ENCODE peak calls at places on chromosomes 16 and 17, in nine cellular contexts. Z is body of pancreas, R is ovary, N is adrenal gland, H is stomach, P is uterus, S is H1, V is IMR-90, X is lower leg skin. F is an unnamed sample.

GRCh38 chr17:44689492-44690217 is at the start of gene CCDC43:
- DNase-seq in Z (peak), R (peak), N (peak), H (peak), P (peak), S (peak), V (peak), X (peak), F (peak)

GRCh38 chr16:56424791-56425438 is 430 bp downstream of the AMFR start:
- DNase-seq in Z (peak), R (peak), N (peak), H (no peak), P (peak), S (peak), V (no peak), X (peak), F (peak)

GRCh38 chr16:3642397-3643094 is 11.9 kb upstream of the DNASE1 start:
- DNase-seq in Z (no peak), R (no peak), N (peak), H (peak), P (no peak), S (peak), V (no peak), X (peak), F (peak)

GRCh38 chr17:29039764-29040598 is 3.0 kb upstream of the PIPOX start:
- DNase-seq in Z (no peak), R (no peak), N (no peak), H (no peak), P (no peak), S (no peak), V (peak), X (no peak), F (no peak)

GRCh38 chr16:20676268-20676828 is 21.1 kb downstream of the ACSM1 start:
- DNase-seq in Z (peak), R (peak), N (peak), H (peak), P (peak), S (no peak), V (no peak), X (no peak), F (no peak)

GRCh38 chr17:21399476-21400203 is 23.5 kb downstream of the KCNJ12 start:
- DNase-seq in Z (no peak), R (no peak), N (no peak), H (no peak), P (no peak), S (no peak), V (no peak), X (no peak), F (no peak)

GRCh38 chr17:42312285-42313130 is 24.2 kb downstream of the STAT5A start:
- DNase-seq in Z (peak), R (peak), N (peak), H (peak), P (peak), S (peak), V (peak), X (peak), F (peak)

GRCh38 chr16:10611825-10612342 is 31.5 kb upstream of the EMP2 start:
- DNase-seq in Z (no peak), R (no peak), N (no peak), H (no peak), P (no peak), S (no peak), V (no peak), X (no peak), F (no peak)

GRCh38 chr17:65584604-65585521 is 23.4 kb upstream of the AXIN2 start:
- DNase-seq in Z (peak), R (no peak), N (peak), H (no peak), P (no peak), S (no peak), V (no peak), X (no peak), F (no peak)

GRCh38 chr16:48963901-48964615 is 317.6 kb downstream of the CBLN1 start:
- DNase-seq in Z (no peak), R (no peak), N (no peak), H (no peak), P (no peak), S (no peak), V (peak), X (peak), F (no peak)

GRCh38 chr16:81204794-81205680 is 33.5 kb upstream of the BCO1 start:
- DNase-seq in Z (peak), R (peak), N (no peak), H (peak), P (peak), S (peak), V (peak), X (no peak), F (peak)

GRCh38 chr17:11880714-11881113 is 116.6 kb downstream of the ZNF18 start:
- DNase-seq in Z (no peak), R (no peak), N (no peak), H (no peak), P (no peak), S (no peak), V (no peak), X (no peak), F (peak)

GRCh38 chr16:74999208-74999682 is 421 bp downstream of the ZNRF1 start:
- DNase-seq in Z (peak), R (peak), N (peak), H (no peak), P (no peak), S (no peak), V (no peak), X (peak), F (peak)

GRCh38 chr17:42387663-42388380 is 420 bp downstream of the STAT3 start:
- DNase-seq in Z (peak), R (peak), N (peak), H (peak), P (peak), S (peak), V (no peak), X (peak), F (peak)

GRCh38 chr16:5951486-5951885 is 853.9 kb upstream of the EEF2KMT start:
- DNase-seq in Z (no peak), R (no peak), N (no peak), H (no peak), P (no peak), S (no peak), V (no peak), X (no peak), F (no peak)

GRCh38 chr17:46783031-46783593 is 35.4 kb downstream of the WNT3 start:
- DNase-seq in Z (peak), R (no peak), N (no peak), H (peak), P (no peak), S (no peak), V (no peak), X (no peak), F (peak)

GRCh38 chr16:89197633-89198416 is 2.5 kb downstream of the SLC22A31 start:
- DNase-seq in Z (no peak), R (no peak), N (no peak), H (peak), P (no peak), S (no peak), V (no peak), X (no peak), F (no peak)

GRCh38 chr17:47159315-47159714 is 29.8 kb downstream of the CDC27 start:
- DNase-seq in Z (no peak), R (no peak), N (no peak), H (no peak), P (no peak), S (no peak), V (no peak), X (no peak), F (no peak)

GRCh38 chr17:56676807-56677206 is 83.3 kb downstream of the NOG start:
- DNase-seq in Z (no peak), R (no peak), N (no peak), H (no peak), P (no peak), S (no peak), V (no peak), X (no peak), F (no peak)

GRCh38 chr17:38330941-38331411 is 12.8 kb downstream of the GPR179 start:
- DNase-seq in Z (no peak), R (no peak), N (no peak), H (peak), P (no peak), S (no peak), V (no peak), X (no peak), F (no peak)

GRCh38 chr17:29867643-29868181 is 62.3 kb downstream of the SSH2 start:
- DNase-seq in Z (no peak), R (no peak), N (no peak), H (no peak), P (no peak), S (no peak), V (no peak), X (no peak), F (peak)

GRCh38 chr17:83064021-83064731 is 15.2 kb upstream of the METRNL start:
- DNase-seq in Z (no peak), R (peak), N (peak), H (peak), P (peak), S (no peak), V (no peak), X (peak), F (no peak)

GRCh38 chr17:79188048-79188447 is 113.4 kb downstream of the ENGASE start:
- DNase-seq in Z (peak), R (no peak), N (no peak), H (no peak), P (no peak), S (peak), V (no peak), X (no peak), F (no peak)

GRCh38 chr16:66616592-66616991 is 12.1 kb downstream of the CMTM3 start:
- DNase-seq in Z (no peak), R (no peak), N (no peak), H (no peak), P (no peak), S (no peak), V (peak), X (no peak), F (no peak)

GRCh38 chr16:63689068-63689467 is 1432.8 kb downstream of the CDH11 start:
- DNase-seq in Z (no peak), R (no peak), N (no peak), H (no peak), P (no peak), S (no peak), V (no peak), X (no peak), F (no peak)

GRCh38 chr17:16353702-16354174 is 469 bp upstream of the CENPV start:
- DNase-seq in Z (no peak), R (no peak), N (no peak), H (no peak), P (no peak), S (no peak), V (no peak), X (no peak), F (no peak)

GRCh38 chr16:64468515-64469090 is 653.3 kb downstream of the CDH11 start:
- DNase-seq in Z (no peak), R (no peak), N (no peak), H (no peak), P (no peak), S (no peak), V (no peak), X (no peak), F (no peak)

GRCh38 chr17:48131216-48131824 is 23.8 kb downstream of the SNX11 start:
- DNase-seq in Z (peak), R (peak), N (peak), H (peak), P (peak), S (peak), V (peak), X (peak), F (peak)

GRCh38 chr17:27743288-27743885 is 56.9 kb downstream of the NOS2 start:
- DNase-seq in Z (no peak), R (no peak), N (no peak), H (no peak), P (no peak), S (peak), V (no peak), X (peak), F (no peak)

DNA sequence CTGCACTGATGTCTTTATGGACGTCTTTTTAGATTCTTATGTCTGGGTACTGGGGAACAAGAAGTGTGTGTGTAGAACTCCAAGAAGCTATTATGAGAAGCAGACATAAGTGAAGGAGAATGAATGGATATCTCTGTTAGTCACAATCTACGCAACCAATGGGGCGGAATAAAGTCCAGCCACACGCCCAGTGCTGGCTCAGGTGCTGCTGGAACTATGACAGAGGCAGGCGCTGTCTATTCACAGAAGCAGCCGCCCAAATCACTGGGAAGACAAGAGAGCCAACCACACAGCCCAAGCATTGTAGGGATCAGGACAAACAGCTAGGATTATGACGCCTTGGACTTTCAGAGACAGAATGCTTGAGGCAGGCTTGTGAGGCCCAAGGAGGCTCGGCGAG is 43.9 kb upstream of the ICAM2 start:
- DNase-seq in Z (peak), R (no peak), N (peak), H (peak), P (no peak), S (no peak), V (no peak), X (no peak), F (no peak)
- TF ChIP-seq POLR2A in Z (no peak), R (no peak), N (no peak), H (no peak), P (no peak), S (no peak), V (no peak), X (no peak), F (no peak)

GRCh38 chr16:67936124-67936875 is at the start of gene PSMB10:
- DNase-seq in Z (peak), R (no peak), N (peak), H (peak), P (peak), S (peak), V (peak), X (peak), F (peak)
- TF ChIP-seq POLR2A in Z (peak), R (peak), N (no peak), H (peak), P (peak), S (peak), V (peak), X (no peak), F (peak)

GRCh38 chr17:8856869-8857575 is 10.5 kb downstream of the PIK3R6 start:
- DNase-seq in Z (no peak), R (no peak), N (no peak), H (no peak), P (no peak), S (no peak), V (no peak), X (peak), F (no peak)
- TF ChIP-seq POLR2A in Z (no peak), R (no peak), N (no peak), H (no peak), P (no peak), S (no peak), V (no peak), X (no peak), F (no peak)

DNA sequence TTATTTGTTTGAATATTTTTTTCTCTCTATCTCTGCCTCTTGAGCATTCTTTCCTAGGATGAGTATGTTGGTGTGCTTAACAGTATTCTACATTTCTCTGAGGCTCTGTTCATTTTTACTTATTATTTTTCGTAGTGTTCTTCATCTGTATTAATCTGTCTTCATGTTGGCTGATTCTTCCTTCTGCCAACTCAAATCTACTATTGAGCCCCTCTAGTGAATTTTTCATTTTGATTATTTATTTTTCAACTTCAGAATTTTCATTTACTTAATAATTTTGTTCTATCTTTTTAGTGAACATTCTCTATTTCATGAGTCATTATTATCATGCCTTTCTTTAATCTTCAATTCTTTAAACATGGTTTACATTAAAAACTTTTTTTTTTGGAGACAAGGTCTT is 3.2 kb upstream of the ST6GALNAC1 start:
- DNase-seq in Z (no peak), R (no peak), N (no peak), H (no peak), P (no peak), S (no peak), V (no peak), X (no peak), F (no peak)
- TF ChIP-seq POLR2A in Z (no peak), R (no peak), N (no peak), H (no peak), P (no peak), S (no peak), V (no peak), X (no peak), F (no peak)

GRCh38 chr17:75456417-75457046 is at the start of gene TMEM94:
- DNase-seq in Z (peak), R (peak), N (peak), H (peak), P (peak), S (peak), V (peak), X (peak), F (peak)

GRCh38 chr17:75459590-75460267 is 3.3 kb downstream of the TMEM94 start:
- DNase-seq in Z (no peak), R (no peak), N (no peak), H (peak), P (no peak), S (no peak), V (no peak), X (no peak), F (no peak)

GRCh38 chr17:75455896-75456416 is 479 bp upstream of the TMEM94 start:
- DNase-seq in Z (no peak), R (no peak), N (no peak), H (peak), P (no peak), S (no peak), V (no peak), X (no peak), F (no peak)

GRCh38 chr17:75459246-75459589 is 2.8 kb downstream of the TMEM94 start:
- DNase-seq in Z (no peak), R (no peak), N (no peak), H (no peak), P (no peak), S (no peak), V (no peak), X (no peak), F (no peak)

GRCh38 chr17:75457047-75457654 is 716 bp downstream of the TMEM94 start:
- DNase-seq in Z (peak), R (peak), N (peak), H (peak), P (peak), S (peak), V (peak), X (no peak), F (peak)
- TF ChIP-seq POLR2A in Z (no peak), R (no peak), N (no peak), H (no peak), P (no peak), S (no peak), V (no peak), X (no peak), F (no peak)

DNA sequence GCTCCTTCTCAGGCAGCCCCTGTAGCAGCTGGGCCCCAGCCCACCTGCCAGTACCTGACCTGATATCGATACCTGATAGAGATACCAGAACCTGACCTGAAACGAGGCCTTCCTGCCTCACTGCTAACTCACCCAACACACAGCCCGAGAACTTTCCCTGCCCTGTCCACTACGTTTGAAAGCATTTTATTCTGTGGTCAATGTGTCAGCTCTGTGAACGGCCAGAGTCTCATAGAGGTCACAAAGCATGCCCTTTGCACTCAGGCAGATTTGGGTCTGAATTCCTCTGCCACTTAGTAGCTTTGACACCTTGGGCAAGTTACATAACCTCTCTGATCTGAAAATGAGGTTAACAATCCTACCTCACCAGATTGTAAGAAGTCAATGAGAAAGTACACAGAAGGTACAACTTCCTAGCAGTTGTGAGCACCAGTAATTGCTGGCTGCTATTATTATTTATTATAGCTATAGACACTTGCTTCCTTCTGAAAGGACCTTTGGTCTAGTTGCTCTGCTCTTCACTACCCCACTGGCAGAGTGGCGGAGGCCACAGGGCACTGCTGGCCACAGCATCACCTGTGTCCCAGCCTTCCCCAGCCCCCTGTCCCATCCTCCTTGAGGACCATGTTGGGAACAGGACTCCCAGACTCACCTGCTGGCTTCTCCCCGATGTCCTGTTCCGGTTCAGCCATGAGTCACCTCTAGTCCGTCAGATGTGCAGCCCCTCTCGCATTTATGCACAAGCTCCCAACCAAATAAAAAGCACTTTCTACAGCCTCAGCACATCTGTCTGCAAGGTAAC is 895 bp downstream of the ANKRD40CL start:
- DNase-seq in Z (no peak), R (no peak), N (no peak), H (no peak), P (no peak), S (peak), V (no peak), X (peak), F (no peak)
- TF ChIP-seq POLR2A in Z (no peak), R (no peak), N (no peak), H (no peak), P (no peak), S (no peak), V (no peak), X (no peak), F (no peak)

GRCh38 chr17:68511254-68511670 is 968 bp upstream of the PRKAR1A start:
- DNase-seq in Z (no peak), R (no peak), N (no peak), H (no peak), P (peak), S (no peak), V (no peak), X (no peak), F (no peak)

GRCh38 chr17:68513932-68514331 is 1.7 kb downstream of the PRKAR1A start:
- DNase-seq in Z (no peak), R (no peak), N (no peak), H (no peak), P (no peak), S (no peak), V (no peak), X (no peak), F (no peak)

GRCh38 chr17:68512967-68513474 is 791 bp downstream of the PRKAR1A start:
- DNase-seq in Z (peak), R (no peak), N (no peak), H (no peak), P (no peak), S (no peak), V (peak), X (peak), F (peak)

GRCh38 chr17:68511671-68512246 is 471 bp upstream of the PRKAR1A start:
- DNase-seq in Z (peak), R (peak), N (peak), H (peak), P (peak), S (peak), V (peak), X (peak), F (peak)

GRCh38 chr17:68512247-68512966 is at the start of gene PRKAR1A:
- DNase-seq in Z (peak), R (peak), N (peak), H (peak), P (peak), S (peak), V (peak), X (peak), F (peak)
- TF ChIP-seq POLR2A in Z (peak), R (peak), N (peak), H (peak), P (peak), S (no peak), V (peak), X (peak), F (peak)